ENCODE peak calls at places on chromosomes 6 and 20, in five cellular contexts. B, L, S, X and R are unnamed samples.

GRCh38 chr20:18738055-18738454 is 75.5 kb upstream of the SCP2D1 start:
- DNase-seq in B (no peak), L (peak), S (no peak), X (peak), R (no peak)

GRCh38 chr6:117555882-117556498 is 46.3 kb downstream of the GOPC start:
- DNase-seq in B (peak), L (peak), S (no peak), X (peak), R (no peak)

GRCh38 chr20:48604426-48604825 is 223.4 kb downstream of the PREX1 start:
- DNase-seq in B (no peak), L (no peak), S (no peak), X (no peak), R (no peak)

GRCh38 chr20:39607124-39607523 is 645.0 kb downstream of the DHX35 start:
- DNase-seq in B (no peak), L (no peak), S (no peak), X (peak), R (no peak)

GRCh38 chr20:40160151-40160550 is 528.9 kb downstream of the MAFB start:
- DNase-seq in B (peak), L (no peak), S (no peak), X (peak), R (peak)

GRCh38 chr20:22619272-22619671 is 34.9 kb upstream of the FOXA2 start:
- DNase-seq in B (no peak), L (no peak), S (no peak), X (no peak), R (no peak)

GRCh38 chr6:71967436-71967835 is 81.1 kb downstream of the RIMS1 start:
- DNase-seq in B (no peak), L (no peak), S (no peak), X (peak), R (no peak)

GRCh38 chr20:25077610-25078169 is 4.3 kb downstream of the VSX1 start:
- DNase-seq in B (no peak), L (peak), S (no peak), X (peak), R (peak)

GRCh38 chr20:64048402-64049044 is 916 bp downstream of the SOX18 start:
- DNase-seq in B (no peak), L (no peak), S (no peak), X (no peak), R (no peak)

GRCh38 chr20:59676877-59677140 is 72.5 kb downstream of the PHACTR3 start:
- DNase-seq in B (no peak), L (no peak), S (no peak), X (no peak), R (peak)

GRCh38 chr6:17505062-17505476 is 95.0 kb upstream of the FAM8A1 start:
- DNase-seq in B (no peak), L (no peak), S (no peak), X (peak), R (no peak)

GRCh38 chr6:19417713-19418112 is 419.5 kb upstream of the ID4 start:
- DNase-seq in B (no peak), L (no peak), S (no peak), X (peak), R (no peak)

GRCh38 chr6:51928320-51928719 is 159.1 kb downstream of the PKHD1 start:
- DNase-seq in B (no peak), L (no peak), S (no peak), X (no peak), R (no peak)

GRCh38 chr20:16397053-16397452 is 176.2 kb downstream of the KIF16B start:
- DNase-seq in B (no peak), L (no peak), S (no peak), X (peak), R (peak)

GRCh38 chr6:54598787-54599309 is 247.7 kb upstream of the FAM83B start:
- DNase-seq in B (no peak), L (no peak), S (no peak), X (peak), R (no peak)

GRCh38 chr20:20824924-20825584 is 112.6 kb upstream of the RALGAPA2 start:
- DNase-seq in B (no peak), L (peak), S (no peak), X (peak), R (peak)

GRCh38 chr20:931401-931800 is 15.3 kb upstream of the ANGPT4 start:
- DNase-seq in B (no peak), L (no peak), S (no peak), X (no peak), R (no peak)

GRCh38 chr20:25083773-25084615 is 2.1 kb upstream of the VSX1 start:
- DNase-seq in B (no peak), L (peak), S (no peak), X (no peak), R (no peak)

GRCh38 chr6:53294095-53294494 is 54.7 kb downstream of the ELOVL5 start:
- DNase-seq in B (no peak), L (peak), S (no peak), X (peak), R (no peak)

GRCh38 chr20:33076662-33077398 is 2.6 kb upstream of the BPIFB4 start:
- DNase-seq in B (no peak), L (no peak), S (no peak), X (peak), R (no peak)

GRCh38 chr6:167766986-167767714 is 59.6 kb upstream of the AFDN start:
- DNase-seq in B (no peak), L (no peak), S (no peak), X (no peak), R (no peak)

GRCh38 chr6:121222656-121223055 is 111.6 kb downstream of the TBC1D32 start:
- DNase-seq in B (no peak), L (no peak), S (peak), X (peak), R (no peak)

GRCh38 chr20:45008521-45009049 is 42.3 kb downstream of the STK4 start:
- DNase-seq in B (no peak), L (no peak), S (no peak), X (peak), R (no peak)

GRCh38 chr6:38302081-38302480 is 337.6 kb downstream of the BTBD9 start:
- DNase-seq in B (no peak), L (no peak), S (no peak), X (peak), R (no peak)

GRCh38 chr6:166330612-166331011 is 11.7 kb downstream of the SFT2D1 start:
- DNase-seq in B (no peak), L (no peak), S (no peak), X (peak), R (no peak)

GRCh38 chr6:137832110-137832509 is 34.9 kb upstream of the TNFAIP3 start:
- DNase-seq in B (no peak), L (no peak), S (no peak), X (peak), R (no peak)

GRCh38 chr20:8062781-8063180 is 43.2 kb upstream of the TMX4 start:
- DNase-seq in B (no peak), L (no peak), S (no peak), X (no peak), R (no peak)

GRCh38 chr6:8860671-8861070 is 425.3 kb upstream of the SLC35B3 start:
- DNase-seq in B (no peak), L (no peak), S (no peak), X (no peak), R (no peak)

GRCh38 chr6:142440603-142441293 is 138.9 kb downstream of the ADGRG6 start:
- DNase-seq in B (no peak), L (no peak), S (no peak), X (no peak), R (no peak)

GRCh38 chr20:43537921-43538854 is 20.6 kb upstream of the SGK2 start:
- DNase-seq in B (peak), L (peak), S (peak), X (peak), R (peak)

GRCh38 chr6:41698350-41698781 is 37.0 kb downstream of the TFEB start:
- DNase-seq in B (no peak), L (no peak), S (peak), X (peak), R (no peak)

GRCh38 chr6:134589512-134589911 is 271.6 kb upstream of the SGK1 start:
- DNase-seq in B (no peak), L (no peak), S (peak), X (peak), R (no peak)

GRCh38 chr6:142009647-142010046 is 123.1 kb upstream of the GJE1 start:
- DNase-seq in B (no peak), L (no peak), S (peak), X (no peak), R (no peak)

GRCh38 chr20:31907046-31907445 is 36.6 kb downstream of the TTLL9 start:
- DNase-seq in B (no peak), L (no peak), S (no peak), X (no peak), R (no peak)
- H3K27ac ChIP-seq in B (no peak), L (no peak), S (no peak), X (no peak), R (no peak)

GRCh38 chr6:151387175-151387574 is 4.2 kb downstream of the ZBTB2 start:
- DNase-seq in B (no peak), L (no peak), S (no peak), X (no peak), R (no peak)
- H3K27ac ChIP-seq in B (no peak), L (no peak), S (peak), X (peak), R (no peak)

GRCh38 chr6:139650941-139651340 is 276.5 kb upstream of the CITED2 start:
- DNase-seq in B (no peak), L (no peak), S (no peak), X (no peak), R (no peak)

GRCh38 chr6:139647816-139648215 is 273.4 kb upstream of the CITED2 start:
- DNase-seq in B (no peak), L (no peak), S (no peak), X (no peak), R (no peak)

GRCh38 chr6:139649718-139650117 is 275.3 kb upstream of the CITED2 start:
- DNase-seq in B (no peak), L (no peak), S (no peak), X (no peak), R (no peak)

GRCh38 chr6:139648430-139649000 is 274.1 kb upstream of the CITED2 start:
- DNase-seq in B (no peak), L (no peak), S (no peak), X (no peak), R (no peak)

DNA sequence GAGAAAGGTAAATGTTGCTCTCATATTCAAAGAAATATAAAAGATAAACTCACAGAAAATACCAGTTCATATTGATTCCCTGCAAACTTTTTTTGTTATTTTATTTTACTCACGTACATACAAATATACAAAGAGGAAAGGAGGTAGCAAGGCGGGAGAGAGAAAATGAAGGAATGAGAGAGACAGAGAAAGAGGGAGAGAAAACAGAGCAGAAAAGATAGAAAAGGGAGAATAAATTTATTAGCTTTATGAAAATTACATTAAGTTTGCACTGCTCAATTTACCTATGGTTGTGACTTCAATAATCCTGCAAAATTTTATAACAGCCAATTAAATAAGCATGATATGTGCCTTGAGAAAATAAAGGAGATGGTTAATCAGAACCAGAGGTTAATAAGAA is 274.7 kb upstream of the CITED2 start:
- DNase-seq in B (no peak), L (no peak), S (no peak), X (no peak), R (no peak)
- H3K27ac ChIP-seq in B (no peak), L (no peak), S (no peak), X (no peak), R (no peak)

GRCh38 chr6:3848380-3848779 is 793 bp upstream of the FAM50B start:
- DNase-seq in B (no peak), L (no peak), S (no peak), X (peak), R (no peak)
- H3K27ac ChIP-seq in B (peak), L (peak), S (peak), X (peak), R (peak)

DNA sequence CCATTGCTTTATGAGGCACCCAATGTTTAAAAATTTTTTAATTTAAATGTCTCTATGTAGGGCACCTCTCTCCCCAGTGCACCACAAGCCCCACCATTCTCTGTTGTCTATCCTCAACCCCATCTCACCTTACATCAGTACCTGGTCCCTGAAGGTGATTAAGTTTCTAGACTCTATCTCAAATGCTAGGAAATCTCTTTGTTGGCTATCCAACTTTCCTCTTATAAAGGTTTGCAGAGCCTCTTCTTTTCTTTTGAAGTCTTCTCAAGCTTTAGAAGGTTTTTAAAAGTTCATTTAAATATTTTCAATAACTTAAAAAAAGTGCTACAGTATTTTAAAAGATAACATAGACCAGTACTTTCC is 76.5 kb upstream of the TBC1D7 start:
- DNase-seq in B (no peak), L (no peak), S (no peak), X (no peak), R (no peak)
- H3K27ac ChIP-seq in B (peak), L (no peak), S (no peak), X (no peak), R (peak)

DNA sequence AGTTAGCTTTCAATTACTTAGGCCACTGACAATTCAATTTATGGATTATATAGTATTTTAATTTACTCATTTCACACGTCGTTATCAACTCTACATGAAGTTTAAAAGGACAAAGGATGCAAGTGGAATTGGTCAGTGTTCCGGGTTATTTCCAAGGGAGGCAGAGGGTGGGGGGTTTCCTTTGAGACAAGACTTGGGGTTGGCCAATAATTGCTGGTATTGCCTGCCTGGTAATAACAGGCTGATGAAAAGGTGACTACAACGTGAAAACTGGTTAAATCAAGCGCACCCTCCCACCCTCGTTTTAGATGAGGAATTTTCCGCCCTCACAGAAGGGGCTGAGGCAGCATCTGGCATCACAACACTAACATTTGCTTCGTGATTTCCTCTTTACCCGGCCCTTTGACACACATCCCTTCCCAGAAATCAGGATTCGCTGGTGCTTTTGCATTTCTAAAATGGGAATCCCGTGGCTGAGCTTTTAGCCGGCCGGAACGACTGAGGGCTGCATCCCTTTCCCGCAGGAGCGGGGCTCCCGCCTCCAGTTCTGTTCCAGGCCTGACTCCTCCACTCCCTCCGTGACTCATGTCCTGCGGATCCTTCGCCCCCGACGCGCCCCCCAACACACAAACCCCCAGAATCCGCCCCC is 1.0 kb upstream of the PIM1 start:
- DNase-seq in B (peak), L (no peak), S (no peak), X (peak), R (no peak)
- H3K27ac ChIP-seq in B (peak), L (peak), S (peak), X (peak), R (peak)

GRCh38 chr6:43766426-43766825 is 3.6 kb upstream of the VEGFA start:
- DNase-seq in B (no peak), L (no peak), S (no peak), X (no peak), R (no peak)
- H3K27ac ChIP-seq in B (no peak), L (no peak), S (no peak), X (no peak), R (no peak)